ENCODE peak calls at places on chromosomes 2 and 18, in six cellular contexts. M is H9, O is AG09319, Y is heart right ventricle, B is HCT116, A is choroid plexus epithelial cell. N is an unnamed sample.

GRCh38 chr2:164257794-164258193 is 363.5 kb downstream of the GRB14 start:
- DNase-seq in M (no peak), O (no peak), Y (no peak), B (no peak), A (no peak), N (peak)

GRCh38 chr2:228180126-228181097 is 1.1 kb downstream of the SPHKAP start:
- DNase-seq in M (peak), O (no peak), Y (peak), B (no peak), A (no peak), N (no peak)

GRCh38 chr2:47034973-47035609 is 119.5 kb upstream of the MCFD2 start:
- DNase-seq in M (no peak), O (no peak), Y (no peak), B (no peak), A (peak), N (no peak)

GRCh38 chr18:51123936-51124486 is 73.5 kb downstream of the MEX3C start:
- DNase-seq in M (no peak), O (no peak), Y (no peak), B (no peak), A (no peak), N (no peak)

GRCh38 chr2:114027437-114027836 is 137.5 kb downstream of the ACTR3 start:
- DNase-seq in M (no peak), O (no peak), Y (no peak), B (no peak), A (no peak), N (no peak)

GRCh38 chr18:46283268-46283667 is 179.1 kb downstream of the HAUS1 start:
- DNase-seq in M (no peak), O (no peak), Y (no peak), B (no peak), A (no peak), N (peak)

GRCh38 chr2:8676191-8676914 is 5.5 kb upstream of the ID2 start:
- DNase-seq in M (peak), O (peak), Y (peak), B (no peak), A (peak), N (no peak)

GRCh38 chr2:191167766-191168165 is 17.0 kb upstream of the STAT4 start:
- DNase-seq in M (no peak), O (peak), Y (no peak), B (no peak), A (peak), N (peak)

GRCh38 chr2:130985206-130985779 is 108.0 kb downstream of the FAM168B start:
- DNase-seq in M (no peak), O (no peak), Y (no peak), B (no peak), A (no peak), N (no peak)

GRCh38 chr2:82120120-82120519 is 1815.6 kb upstream of the LRRTM1 start:
- DNase-seq in M (no peak), O (no peak), Y (no peak), B (no peak), A (no peak), N (no peak)

GRCh38 chr2:35428548-35428947 is 927.0 kb upstream of the CRIM1 start:
- DNase-seq in M (peak), O (no peak), Y (peak), B (no peak), A (peak), N (peak)

GRCh38 chr2:240162032-240162431 is 21.6 kb upstream of the OTOS start:
- DNase-seq in M (no peak), O (no peak), Y (no peak), B (no peak), A (no peak), N (no peak)

GRCh38 chr2:26326514-26326913 is 19.4 kb upstream of the SELENOI start:
- DNase-seq in M (no peak), O (no peak), Y (no peak), B (no peak), A (no peak), N (no peak)

GRCh38 chr2:6865346-6866238 is at the start of gene CMPK2:
- DNase-seq in M (peak), O (no peak), Y (peak), B (no peak), A (peak), N (peak)

GRCh38 chr18:46469186-46469915 is 187.7 kb downstream of the LOXHD1 start:
- DNase-seq in M (no peak), O (no peak), Y (no peak), B (no peak), A (peak), N (peak)

GRCh38 chr2:39124770-39125075 is 3.9 kb upstream of the SOS1 start:
- DNase-seq in M (no peak), O (no peak), Y (no peak), B (no peak), A (no peak), N (no peak)

GRCh38 chr2:176188218-176188968 is at the start of gene HOXD1:
- DNase-seq in M (peak), O (no peak), Y (no peak), B (no peak), A (no peak), N (no peak)

GRCh38 chr2:25558262-25558661 is 115.1 kb downstream of the DTNB start:
- DNase-seq in M (no peak), O (peak), Y (no peak), B (no peak), A (peak), N (no peak)

GRCh38 chr2:36655456-36655855 is 41.1 kb upstream of the VIT start:
- DNase-seq in M (no peak), O (peak), Y (no peak), B (no peak), A (no peak), N (no peak)

GRCh38 chr2:219289537-219290361 is 10.6 kb downstream of the DNAJB2 start:
- DNase-seq in M (no peak), O (peak), Y (peak), B (no peak), A (peak), N (peak)

GRCh38 chr18:48547456-48548403 is 8.9 kb downstream of the CTIF start:
- DNase-seq in M (peak), O (peak), Y (no peak), B (no peak), A (peak), N (peak)

GRCh38 chr2:128735296-128735960 is 416.8 kb upstream of the HS6ST1 start:
- DNase-seq in M (no peak), O (no peak), Y (no peak), B (no peak), A (no peak), N (no peak)

GRCh38 chr2:128738446-128739110 is 419.9 kb upstream of the HS6ST1 start:
- DNase-seq in M (no peak), O (no peak), Y (no peak), B (no peak), A (peak), N (no peak)

GRCh38 chr2:128737546-128737826 is 418.8 kb upstream of the HS6ST1 start:
- DNase-seq in M (no peak), O (no peak), Y (no peak), B (no peak), A (no peak), N (no peak)

GRCh38 chr2:128736046-128736688 is 417.5 kb upstream of the HS6ST1 start:
- DNase-seq in M (no peak), O (no peak), Y (no peak), B (no peak), A (peak), N (no peak)

GRCh38 chr2:128736689-128737545 is 418.2 kb upstream of the HS6ST1 start:
- DNase-seq in M (peak), O (peak), Y (peak), B (peak), A (peak), N (peak)
- TF ChIP-seq CTCF in M (peak), O (peak), Y (peak), B (peak), A (peak), N (peak)

GRCh38 chr2:70553584-70554337 is at the start of gene TGFA:
- DNase-seq in M (peak), O (peak), Y (peak), B (peak), A (peak), N (peak)

GRCh38 chr2:70552501-70553333 is 909 bp downstream of the TGFA start:
- DNase-seq in M (peak), O (no peak), Y (no peak), B (no peak), A (no peak), N (peak)

GRCh38 chr2:70551156-70551555 is 2.5 kb downstream of the TGFA start:
- DNase-seq in M (no peak), O (no peak), Y (no peak), B (no peak), A (no peak), N (no peak)

GRCh38 chr2:70554338-70554892 is 789 bp upstream of the TGFA start:
- DNase-seq in M (no peak), O (no peak), Y (no peak), B (no peak), A (no peak), N (no peak)

DNA sequence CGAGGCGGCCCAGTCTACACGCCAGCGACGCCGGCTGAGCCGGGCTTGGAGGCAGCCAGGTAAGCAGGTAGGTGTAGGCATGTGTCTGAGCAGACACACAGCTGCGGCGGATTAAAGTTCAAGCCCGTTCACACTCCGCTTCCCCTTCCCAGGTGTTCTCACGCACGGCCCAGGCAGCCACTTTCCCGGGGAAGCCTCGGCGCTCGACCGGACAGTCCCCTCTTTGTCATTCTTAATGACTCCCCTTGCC is 367 bp downstream of the TGFA start:
- DNase-seq in M (peak), O (no peak), Y (no peak), B (no peak), A (no peak), N (peak)
- TF ChIP-seq CTCF in M (no peak), O (no peak), Y (no peak), B (no peak), A (no peak), N (no peak)

GRCh38 chr2:1068832-1069231 is 118.2 kb downstream of the SNTG2 start:
- DNase-seq in M (no peak), O (no peak), Y (no peak), B (no peak), A (no peak), N (no peak)

GRCh38 chr2:1072258-1072657 is 121.6 kb downstream of the SNTG2 start:
- DNase-seq in M (no peak), O (no peak), Y (no peak), B (no peak), A (no peak), N (no peak)

GRCh38 chr2:1071650-1072049 is 121.0 kb downstream of the SNTG2 start:
- DNase-seq in M (no peak), O (no peak), Y (no peak), B (no peak), A (no peak), N (no peak)

GRCh38 chr2:1069847-1070246 is 119.2 kb downstream of the SNTG2 start:
- DNase-seq in M (no peak), O (no peak), Y (no peak), B (no peak), A (no peak), N (no peak)

DNA sequence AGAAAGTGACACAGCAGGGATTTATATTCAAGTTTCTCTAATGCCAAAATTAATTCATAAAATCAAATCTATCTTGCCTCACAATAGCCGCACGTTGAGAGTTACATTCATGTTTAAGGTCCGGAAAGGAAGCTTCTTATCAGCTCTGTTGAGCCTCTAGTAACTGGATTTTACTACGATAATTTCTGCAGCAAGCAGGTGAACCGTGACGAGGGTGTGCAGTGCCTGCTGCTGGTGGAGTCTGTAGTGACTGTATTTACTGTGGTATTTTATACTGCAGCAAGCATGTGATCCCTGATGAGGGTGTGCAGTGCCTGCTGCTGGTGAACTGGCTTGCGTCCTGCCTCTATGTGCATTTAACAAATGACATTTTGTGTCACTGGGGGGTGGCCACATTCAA is 120.0 kb downstream of the SNTG2 start:
- DNase-seq in M (no peak), O (no peak), Y (no peak), B (no peak), A (no peak), N (no peak)
- TF ChIP-seq CTCF in M (no peak), O (no peak), Y (no peak), B (no peak), A (no peak), N (no peak)

DNA sequence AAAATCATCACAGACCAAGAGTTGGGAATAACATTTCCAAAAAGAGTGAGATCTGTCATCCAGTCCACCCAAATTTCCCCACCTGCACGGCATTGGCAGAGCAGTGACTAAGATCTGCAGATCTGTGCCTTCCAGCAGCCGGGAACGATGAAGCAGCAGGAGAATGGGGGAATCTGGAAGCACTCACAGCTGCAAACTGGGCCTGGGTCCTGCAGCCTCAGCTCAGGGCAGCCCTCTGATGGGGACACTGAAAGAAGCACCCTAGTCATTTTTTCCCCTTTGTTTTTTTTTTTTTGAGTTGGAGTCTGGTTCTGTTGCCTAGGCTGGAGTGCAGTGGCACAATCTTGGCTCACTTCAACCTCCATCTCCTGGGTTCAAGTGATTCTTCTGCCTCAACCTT is 4.4 kb upstream of the SAG start:
- DNase-seq in M (peak), O (no peak), Y (no peak), B (no peak), A (no peak), N (no peak)
- TF ChIP-seq CTCF in M (peak), O (no peak), Y (no peak), B (no peak), A (no peak), N (no peak)

DNA sequence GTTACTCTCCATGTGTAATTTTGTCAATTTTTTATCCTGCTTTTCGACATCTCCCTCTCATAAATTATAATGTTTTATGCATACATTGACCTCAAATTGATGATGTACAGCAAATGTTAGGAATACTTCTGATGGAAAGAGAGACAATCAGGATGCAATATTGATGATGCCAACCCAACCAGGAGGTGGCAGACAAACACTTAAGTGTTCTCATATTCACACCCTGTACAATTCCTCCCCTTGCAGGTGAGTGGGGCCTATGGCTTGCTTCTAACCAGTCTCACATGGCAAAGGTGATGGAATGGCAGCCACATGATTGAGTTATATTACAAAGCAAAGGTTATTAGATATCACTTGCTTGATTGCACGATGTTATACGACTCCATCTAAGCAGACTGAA is 594.3 kb upstream of the REG3G start:
- DNase-seq in M (no peak), O (no peak), Y (no peak), B (no peak), A (no peak), N (peak)
- TF ChIP-seq CTCF in M (peak), O (no peak), Y (no peak), B (no peak), A (no peak), N (peak)

DNA sequence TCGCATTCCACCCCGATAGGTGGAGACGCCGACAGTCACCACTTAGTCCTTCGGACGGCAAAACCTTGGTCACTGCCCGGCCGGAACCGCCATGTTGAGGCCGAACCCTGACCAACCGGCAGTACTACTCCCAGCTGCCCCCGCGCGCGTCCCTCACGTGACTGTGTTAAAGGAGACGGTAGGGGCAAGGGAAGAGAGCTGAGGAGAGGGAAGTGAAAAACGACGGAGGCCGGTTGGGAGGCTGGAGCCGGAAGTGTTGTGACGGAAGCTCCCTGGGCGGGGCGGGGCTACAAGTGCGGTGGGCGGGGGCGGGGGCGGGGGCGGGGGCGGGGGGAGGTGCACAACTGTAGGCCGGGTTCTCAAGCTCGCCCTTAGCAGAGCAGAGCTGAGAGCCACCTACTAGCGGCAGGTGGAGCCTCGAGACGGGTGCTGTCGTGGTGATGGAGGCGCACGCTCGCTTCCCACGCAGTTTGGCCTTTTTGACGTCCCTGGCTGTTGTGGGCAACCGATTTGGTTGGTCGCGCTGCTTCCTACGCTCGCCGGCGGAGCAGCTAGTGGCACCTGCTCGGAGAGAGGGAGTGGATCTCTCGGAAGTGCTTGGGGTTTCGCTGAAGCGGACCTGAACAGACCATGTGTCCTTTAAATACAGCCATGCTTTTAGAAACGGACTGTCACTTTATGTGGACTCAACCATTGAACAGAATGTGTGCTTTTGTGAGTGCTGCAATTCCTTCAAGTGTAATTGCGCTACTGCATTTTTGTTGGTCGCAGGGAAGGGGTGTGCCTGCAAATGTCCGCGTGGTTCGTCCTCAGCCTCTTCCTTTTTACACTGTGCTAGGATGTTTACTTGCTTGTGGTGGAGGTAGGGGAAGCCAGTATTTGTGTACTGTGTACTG is at the start of gene TRAPPC8:
- DNase-seq in M (peak), O (peak), Y (peak), B (peak), A (peak), N (peak)
- TF ChIP-seq CTCF in M (no peak), O (no peak), Y (no peak), B (no peak), A (peak), N (no peak)

GRCh38 chr2:120167272-120167671 is 55.9 kb downstream of the TMEM185B start:
- DNase-seq in M (no peak), O (no peak), Y (no peak), B (no peak), A (peak), N (peak)
- TF ChIP-seq CTCF in M (peak), O (no peak), Y (no peak), B (no peak), A (no peak), N (no peak)

GRCh38 chr18:22704627-22704918 is 228.6 kb upstream of the RBBP8 start:
- DNase-seq in M (no peak), O (no peak), Y (no peak), B (no peak), A (no peak), N (no peak)
- TF ChIP-seq CTCF in M (peak), O (no peak), Y (no peak), B (no peak), A (no peak), N (no peak)

GRCh38 chr2:1136071-1136470 is 185.4 kb downstream of the SNTG2 start:
- DNase-seq in M (no peak), O (no peak), Y (no peak), B (no peak), A (peak), N (peak)
- TF ChIP-seq CTCF in M (peak), O (peak), Y (no peak), B (peak), A (peak), N (peak)

GRCh38 chr18:24734058-24734457 is 273.6 kb downstream of the HRH4 start:
- DNase-seq in M (peak), O (no peak), Y (no peak), B (no peak), A (peak), N (peak)
- TF ChIP-seq CTCF in M (peak), O (peak), Y (no peak), B (peak), A (no peak), N (no peak)

N was measured in MCF 10A.